ENCODE peak calls at places on chromosome 15, in six cellular contexts. K, U, P, D, Y and S are unnamed samples.

GRCh38 chr15:78193731-78194567 is 40.4 kb downstream of the ACSBG1 start:
- DNase-seq in K (no peak), U (no peak), P (no peak), D (no peak), Y (no peak), S (no peak)

GRCh38 chr15:67967871-67968423 is 86.2 kb upstream of the PIAS1 start:
- DNase-seq in K (peak), U (peak), P (peak), D (peak), Y (peak), S (peak)

GRCh38 chr15:72826611-72827010 is 43.1 kb upstream of the ADPGK start:
- DNase-seq in K (no peak), U (no peak), P (no peak), D (no peak), Y (no peak), S (no peak)

GRCh38 chr15:79233236-79233635 is 49.3 kb upstream of the ANKRD34C start:
- DNase-seq in K (no peak), U (no peak), P (no peak), D (no peak), Y (no peak), S (no peak)

GRCh38 chr15:57183614-57184344 is 192.5 kb upstream of the CGNL1 start:
- DNase-seq in K (peak), U (no peak), P (no peak), D (no peak), Y (peak), S (no peak)

GRCh38 chr15:76330281-76330680 is 6.3 kb upstream of the ISL2 start:
- DNase-seq in K (peak), U (peak), P (peak), D (no peak), Y (no peak), S (no peak)

GRCh38 chr15:45551691-45552090 is 29.1 kb upstream of the SLC30A4 start:
- DNase-seq in K (no peak), U (no peak), P (no peak), D (no peak), Y (no peak), S (no peak)

GRCh38 chr15:85725019-85725418 is 69.7 kb downstream of the KLHL25 start:
- DNase-seq in K (peak), U (no peak), P (no peak), D (no peak), Y (peak), S (no peak)

GRCh38 chr15:85318048-85318731 is 62.2 kb upstream of the AKAP13 start:
- DNase-seq in K (peak), U (peak), P (no peak), D (peak), Y (peak), S (no peak)

GRCh38 chr15:39479916-39480315 is 101.0 kb upstream of the THBS1 start:
- DNase-seq in K (peak), U (no peak), P (no peak), D (no peak), Y (no peak), S (no peak)

GRCh38 chr15:73986055-73986775 is 5.9 kb downstream of the STOML1 start:
- DNase-seq in K (no peak), U (no peak), P (no peak), D (no peak), Y (no peak), S (no peak)

GRCh38 chr15:71674354-71674753 is 136.0 kb upstream of the NR2E3 start:
- DNase-seq in K (no peak), U (no peak), P (no peak), D (no peak), Y (no peak), S (no peak)

GRCh38 chr15:67433495-67434099 is 87.3 kb upstream of the C15orf61 start:
- DNase-seq in K (peak), U (peak), P (peak), D (peak), Y (peak), S (peak)

GRCh38 chr15:92077353-92078080 is 224.0 kb downstream of the SLCO3A1 start:
- DNase-seq in K (peak), U (peak), P (peak), D (peak), Y (peak), S (peak)